ENCODE peak calls at places on chromosomes 2 and 18, in five cellular contexts. K is NCI-H1092 treated with DMSO at 0.1 percent for 48 hours, S is Ammon's horn, F is memory B cell, Y is M059J. W is an unnamed sample.

GRCh38 chr2:46549159-46549902 is 70.0 kb downstream of the TMEM247 start:
- DNase-seq in K (no peak), S (no peak), F (no peak), Y (no peak), W (no peak)

GRCh38 chr2:85589982-85590791 is 5.4 kb upstream of the RNF181 start:
- DNase-seq in K (no peak), S (peak; percentile 62), F (no peak), Y (peak; percentile 82), W (no peak)

GRCh38 chr2:62227386-62228075 is 31.6 kb downstream of the B3GNT2 start:
- DNase-seq in K (no peak), S (no peak), F (no peak), Y (peak; percentile 61), W (no peak)

GRCh38 chr2:23620841-23621341 is 235.9 kb downstream of the KLHL29 start:
- DNase-seq in K (peak; percentile 82), S (no peak), F (no peak), Y (no peak), W (peak; percentile 16)

GRCh38 chr2:24400207-24400907 is 40.0 kb upstream of the ITSN2 start:
- DNase-seq in K (no peak), S (peak; percentile 38), F (no peak), Y (no peak), W (no peak)

GRCh38 chr2:98822301-98823164 is 91.6 kb upstream of the MGAT4A start:
- DNase-seq in K (no peak), S (no peak), F (peak; percentile 54), Y (no peak), W (peak; percentile 17)

GRCh38 chr2:152456262-152456661 is 121.3 kb downstream of the FMNL2 start:
- DNase-seq in K (no peak), S (no peak), F (no peak), Y (peak; percentile 87), W (no peak)

GRCh38 chr2:239073270-239073669 is 225.4 kb downstream of the TWIST2 start:
- DNase-seq in K (no peak), S (no peak), F (no peak), Y (no peak), W (no peak)

GRCh38 chr18:11149441-11150270 is at the start of gene PIEZO2:
- DNase-seq in K (no peak), S (peak; percentile 77), F (no peak), Y (peak; percentile 74), W (no peak)

GRCh38 chr2:15840173-15840572 is 100.2 kb upstream of the MYCN start:
- DNase-seq in K (no peak), S (no peak), F (no peak), Y (no peak), W (no peak)